ENCODE peak calls at places on chromosomes 2 and 18, in ten cellular contexts. U is effector CD4-positive, alpha-beta T cell; T is sciatic nerve; S is stomach; J is NCI-H1930; O is C1 segment of cervical spinal cord; H is NCI-H1105 treated with DMSO at 0.1 percent for 48 hours; E is T-helper 17 cell; G is naive thymus-derived CD4-positive, alpha-beta T cell; L is amygdala. Z is an unnamed sample.

GRCh38 chr2:239151201-239152131 is 249.4 kb downstream of the HDAC4 start:
- DNase-seq in J (no peak), T (peak), G (peak), S (peak), E (peak), U (no peak), O (no peak), L (no peak), H (no peak), Z (no peak)

GRCh38 chr2:110818767-110819481 is 86.6 kb downstream of the ACOXL start:
- DNase-seq in E (no peak), O (no peak), L (no peak), T (no peak), G (no peak), S (no peak), J (no peak), H (no peak), U (no peak), Z (no peak)

GRCh38 chr2:175844169-175844568 is 157.9 kb downstream of the LNPK start:
- DNase-seq in S (no peak), L (no peak), O (no peak), U (no peak), J (no peak), T (no peak), H (no peak), G (no peak), E (no peak), Z (no peak)

GRCh38 chr2:95350320-95351079 is 52.0 kb upstream of the FAHD2A start:
- DNase-seq in U (no peak), O (no peak), J (no peak), T (peak), S (no peak), G (no peak), L (no peak), H (no peak), E (no peak), Z (no peak)

GRCh38 chr2:3102081-3102914 is 275.3 kb downstream of the EIPR1 start:
- DNase-seq in H (no peak), T (peak), O (no peak), L (no peak), G (no peak), E (no peak), J (no peak), U (no peak), S (no peak), Z (no peak)

GRCh38 chr2:159030674-159031380 is 62.4 kb downstream of the TANC1 start:
- DNase-seq in O (no peak), L (no peak), G (no peak), E (no peak), J (no peak), S (peak), T (no peak), U (no peak), H (no peak), Z (no peak)

GRCh38 chr2:84613082-84613481 is 96.8 kb downstream of the DNAH6 start:
- DNase-seq in H (no peak), U (no peak), G (no peak), J (no peak), O (no peak), S (no peak), T (no peak), E (no peak), L (no peak), Z (no peak)

GRCh38 chr2:137706786-137707613 is 257.3 kb upstream of the HNMT start:
- DNase-seq in O (no peak), J (no peak), T (no peak), E (no peak), G (no peak), S (no peak), H (peak), L (no peak), U (no peak), Z (no peak)

GRCh38 chr18:43970656-43971055 is 693.4 kb upstream of the SYT4 start:
- DNase-seq in L (no peak), G (no peak), U (no peak), O (no peak), E (no peak), J (no peak), H (no peak), S (no peak), T (no peak), Z (no peak)

GRCh38 chr2:6073260-6074141 is 381.3 kb downstream of the SOX11 start:
- DNase-seq in H (peak), G (no peak), L (peak), T (no peak), J (no peak), E (no peak), S (no peak), U (no peak), O (peak), Z (peak)

Z was measured in NCI-H345.